ENCODE peak calls at places on chromosomes 6 and 20, in seven cellular contexts. One of them, this sample, is unnamed.

GRCh38 chr20:1636621-1637020 is 16.8 kb upstream of the SIRPB1 start:
- DNase-seq in GM10248: no peak
- DNase-seq in astrocyte of the spinal cord: no peak
- DNase-seq in OCI-LY7: no peak
- DNase-seq in kidney: no peak
- DNase-seq in neural progenitor cell: no peak
- DNase-seq in H9: no peak
- DNase-seq in this sample: no peak

GRCh38 chr6:125665415-125665814 is 84.0 kb upstream of the HEY2 start:
- DNase-seq in OCI-LY7: no peak
- DNase-seq in kidney: no peak
- DNase-seq in neural progenitor cell: no peak
- DNase-seq in H9: no peak
- DNase-seq in astrocyte of the spinal cord: no peak
- DNase-seq in GM10248: no peak
- DNase-seq in this sample: no peak

GRCh38 chr6:162856885-162857284 is 129.1 kb downstream of the PACRG start:
- DNase-seq in neural progenitor cell: peak
- DNase-seq in GM10248: no peak
- DNase-seq in astrocyte of the spinal cord: peak
- DNase-seq in H9: peak
- DNase-seq in kidney: no peak
- DNase-seq in OCI-LY7: no peak
- DNase-seq in this sample: no peak

GRCh38 chr6:169185011-169185521 is 68.6 kb downstream of the THBS2 start:
- DNase-seq in OCI-LY7: no peak
- DNase-seq in GM10248: no peak
- DNase-seq in neural progenitor cell: no peak
- DNase-seq in H9: no peak
- DNase-seq in astrocyte of the spinal cord: no peak
- DNase-seq in kidney: no peak
- DNase-seq in this sample: no peak

GRCh38 chr20:32440758-32441078 is 82.6 kb downstream of the ASXL1 start:
- DNase-seq in OCI-LY7: no peak
- DNase-seq in kidney: no peak
- DNase-seq in astrocyte of the spinal cord: no peak
- DNase-seq in GM10248: no peak
- DNase-seq in neural progenitor cell: no peak
- DNase-seq in H9: no peak
- DNase-seq in this sample: no peak

GRCh38 chr6:66858196-66858595 is 1151.2 kb upstream of the EYS start:
- DNase-seq in astrocyte of the spinal cord: no peak
- DNase-seq in kidney: no peak
- DNase-seq in GM10248: no peak
- DNase-seq in OCI-LY7: no peak
- DNase-seq in H9: no peak
- DNase-seq in neural progenitor cell: no peak
- DNase-seq in this sample: no peak

GRCh38 chr6:72857791-72858190 is 235.9 kb downstream of the KCNQ5 start:
- DNase-seq in neural progenitor cell: no peak
- DNase-seq in GM10248: no peak
- DNase-seq in H9: no peak
- DNase-seq in OCI-LY7: no peak
- DNase-seq in kidney: no peak
- DNase-seq in astrocyte of the spinal cord: peak
- DNase-seq in this sample: no peak

GRCh38 chr20:58481541-58482021 is 33.6 kb downstream of the APCDD1L start:
- DNase-seq in H9: peak
- DNase-seq in kidney: no peak
- DNase-seq in OCI-LY7: peak
- DNase-seq in astrocyte of the spinal cord: peak
- DNase-seq in neural progenitor cell: peak
- DNase-seq in GM10248: peak
- DNase-seq in this sample: no peak

GRCh38 chr6:35043381-35043780 is 97.8 kb downstream of the TCP11 start:
- DNase-seq in H9: no peak
- DNase-seq in neural progenitor cell: no peak
- DNase-seq in kidney: no peak
- DNase-seq in OCI-LY7: no peak
- DNase-seq in astrocyte of the spinal cord: no peak
- DNase-seq in GM10248: no peak
- DNase-seq in this sample: no peak

GRCh38 chr20:24289737-24290481 is 179.5 kb upstream of the SYNDIG1 start:
- DNase-seq in astrocyte of the spinal cord: no peak
- DNase-seq in OCI-LY7: no peak
- DNase-seq in H9: peak
- DNase-seq in kidney: no peak
- DNase-seq in neural progenitor cell: no peak
- DNase-seq in GM10248: no peak
- DNase-seq in this sample: no peak

GRCh38 chr20:35953411-35954199 is 697 bp downstream of the SCAND1 start:
- DNase-seq in astrocyte of the spinal cord: peak
- DNase-seq in kidney: peak
- DNase-seq in H9: peak
- DNase-seq in GM10248: peak
- DNase-seq in neural progenitor cell: peak
- DNase-seq in OCI-LY7: peak
- DNase-seq in this sample: no peak

GRCh38 chr6:87396595-87397392 is 11.0 kb upstream of the CFAP206 start:
- DNase-seq in OCI-LY7: peak
- DNase-seq in kidney: no peak
- DNase-seq in H9: no peak
- DNase-seq in neural progenitor cell: no peak
- DNase-seq in astrocyte of the spinal cord: no peak
- DNase-seq in GM10248: peak
- DNase-seq in this sample: no peak

GRCh38 chr20:25571240-25571639 is 14.1 kb downstream of the NINL start:
- DNase-seq in kidney: no peak
- DNase-seq in GM10248: no peak
- DNase-seq in OCI-LY7: no peak
- DNase-seq in astrocyte of the spinal cord: no peak
- DNase-seq in neural progenitor cell: no peak
- DNase-seq in H9: no peak
- DNase-seq in this sample: no peak

GRCh38 chr6:166010136-166010535 is 157.5 kb downstream of the TBXT start:
- DNase-seq in kidney: no peak
- DNase-seq in neural progenitor cell: no peak
- DNase-seq in astrocyte of the spinal cord: no peak
- DNase-seq in H9: no peak
- DNase-seq in OCI-LY7: no peak
- DNase-seq in GM10248: no peak
- DNase-seq in this sample: no peak

GRCh38 chr20:14491436-14491835 is 154.0 kb upstream of the FLRT3 start:
- DNase-seq in H9: no peak
- DNase-seq in OCI-LY7: no peak
- DNase-seq in astrocyte of the spinal cord: no peak
- DNase-seq in neural progenitor cell: no peak
- DNase-seq in kidney: no peak
- DNase-seq in GM10248: no peak
- DNase-seq in this sample: no peak

GRCh38 chr20:59071224-59071623 is 28.6 kb upstream of the PRELID3B start:
- DNase-seq in H9: no peak
- DNase-seq in neural progenitor cell: no peak
- DNase-seq in OCI-LY7: no peak
- DNase-seq in GM10248: peak
- DNase-seq in kidney: no peak
- DNase-seq in astrocyte of the spinal cord: no peak
- DNase-seq in this sample: no peak

GRCh38 chr6:23635150-23635549 is 490.9 kb upstream of the NRSN1 start:
- DNase-seq in neural progenitor cell: no peak
- DNase-seq in kidney: no peak
- DNase-seq in GM10248: no peak
- DNase-seq in OCI-LY7: no peak
- DNase-seq in astrocyte of the spinal cord: no peak
- DNase-seq in H9: no peak
- DNase-seq in this sample: no peak
- TF ChIP-seq CTCF in neural progenitor cell: no peak
- TF ChIP-seq CTCF in kidney: no peak
- TF ChIP-seq CTCF in GM10248: no peak
- TF ChIP-seq CTCF in OCI-LY7: no peak
- TF ChIP-seq CTCF in astrocyte of the spinal cord: no peak
- TF ChIP-seq CTCF in H9: no peak
- TF ChIP-seq CTCF in this sample: no peak

GRCh38 chr6:1337791-1338190 is 25.9 kb downstream of the FOXQ1 start:
- DNase-seq in astrocyte of the spinal cord: no peak
- DNase-seq in kidney: no peak
- DNase-seq in neural progenitor cell: no peak
- DNase-seq in H9: no peak
- DNase-seq in GM10248: no peak
- DNase-seq in OCI-LY7: no peak
- DNase-seq in this sample: no peak

GRCh38 chr6:1335367-1336037 is 23.6 kb downstream of the FOXQ1 start:
- DNase-seq in GM10248: no peak
- DNase-seq in kidney: peak
- DNase-seq in H9: peak
- DNase-seq in OCI-LY7: no peak
- DNase-seq in neural progenitor cell: no peak
- DNase-seq in astrocyte of the spinal cord: peak
- DNase-seq in this sample: no peak

GRCh38 chr6:1334725-1335124 is 22.8 kb downstream of the FOXQ1 start:
- DNase-seq in OCI-LY7: no peak
- DNase-seq in H9: peak
- DNase-seq in kidney: no peak
- DNase-seq in astrocyte of the spinal cord: no peak
- DNase-seq in neural progenitor cell: no peak
- DNase-seq in GM10248: no peak
- DNase-seq in this sample: no peak

DNA sequence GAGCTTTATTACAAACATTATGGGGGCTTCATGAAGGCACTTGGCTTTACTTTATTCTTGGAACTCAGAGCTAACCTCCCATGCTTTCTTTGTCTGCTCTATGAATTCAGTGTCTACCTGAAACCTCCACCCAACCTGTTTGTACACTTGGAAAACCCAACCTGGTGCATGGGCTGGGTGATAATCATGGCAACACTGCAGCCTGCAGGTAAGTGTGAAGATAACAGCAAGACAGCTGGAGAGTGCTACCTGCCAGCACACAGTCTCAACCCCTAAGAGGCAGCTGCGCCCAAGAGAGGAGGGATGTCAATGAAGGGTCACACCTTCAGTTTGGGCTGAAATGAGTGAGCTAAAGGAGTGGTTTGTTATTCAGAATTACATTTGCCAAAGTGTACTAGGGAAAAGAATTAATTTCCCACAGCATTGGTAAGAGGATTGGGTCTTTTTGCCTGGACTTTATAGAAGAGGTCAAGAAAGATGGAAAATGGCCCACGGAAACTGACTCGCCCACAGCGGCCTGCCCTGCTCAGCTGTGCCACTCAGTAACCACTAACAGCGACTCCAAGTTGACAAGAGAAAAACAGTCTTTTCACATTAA is 24.4 kb downstream of the FOXQ1 start:
- DNase-seq in H9: peak
- DNase-seq in kidney: no peak
- DNase-seq in GM10248: no peak
- DNase-seq in neural progenitor cell: peak
- DNase-seq in OCI-LY7: no peak
- DNase-seq in astrocyte of the spinal cord: no peak
- DNase-seq in this sample: no peak
- TF ChIP-seq CTCF in H9: peak
- TF ChIP-seq CTCF in kidney: peak
- TF ChIP-seq CTCF in GM10248: no peak
- TF ChIP-seq CTCF in neural progenitor cell: peak
- TF ChIP-seq CTCF in OCI-LY7: peak
- TF ChIP-seq CTCF in astrocyte of the spinal cord: peak
- TF ChIP-seq CTCF in this sample: no peak

GRCh38 chr6:141830530-141830929 is 302.2 kb upstream of the GJE1 start:
- DNase-seq in GM10248: no peak
- DNase-seq in neural progenitor cell: no peak
- DNase-seq in H9: no peak
- DNase-seq in kidney: no peak
- DNase-seq in astrocyte of the spinal cord: no peak
- DNase-seq in OCI-LY7: no peak
- DNase-seq in this sample: no peak

GRCh38 chr6:141833001-141833655 is 299.6 kb upstream of the GJE1 start:
- DNase-seq in H9: no peak
- DNase-seq in neural progenitor cell: no peak
- DNase-seq in GM10248: no peak
- DNase-seq in astrocyte of the spinal cord: no peak
- DNase-seq in kidney: no peak
- DNase-seq in OCI-LY7: no peak
- DNase-seq in this sample: no peak

GRCh38 chr6:141824258-141824795 is 308.4 kb upstream of the GJE1 start:
- DNase-seq in GM10248: no peak
- DNase-seq in neural progenitor cell: no peak
- DNase-seq in astrocyte of the spinal cord: no peak
- DNase-seq in OCI-LY7: no peak
- DNase-seq in H9: no peak
- DNase-seq in kidney: no peak
- DNase-seq in this sample: no peak

GRCh38 chr6:141829996-141830395 is 302.7 kb upstream of the GJE1 start:
- DNase-seq in OCI-LY7: no peak
- DNase-seq in H9: peak
- DNase-seq in neural progenitor cell: peak
- DNase-seq in kidney: no peak
- DNase-seq in GM10248: no peak
- DNase-seq in astrocyte of the spinal cord: no peak
- DNase-seq in this sample: no peak

GRCh38 chr6:141829566-141829965 is 303.2 kb upstream of the GJE1 start:
- DNase-seq in neural progenitor cell: peak
- DNase-seq in OCI-LY7: no peak
- DNase-seq in H9: peak
- DNase-seq in kidney: no peak
- DNase-seq in astrocyte of the spinal cord: no peak
- DNase-seq in GM10248: no peak
- DNase-seq in this sample: no peak
- TF ChIP-seq CTCF in neural progenitor cell: no peak
- TF ChIP-seq CTCF in OCI-LY7: no peak
- TF ChIP-seq CTCF in H9: no peak
- TF ChIP-seq CTCF in kidney: no peak
- TF ChIP-seq CTCF in astrocyte of the spinal cord: no peak
- TF ChIP-seq CTCF in GM10248: no peak
- TF ChIP-seq CTCF in this sample: no peak

DNA sequence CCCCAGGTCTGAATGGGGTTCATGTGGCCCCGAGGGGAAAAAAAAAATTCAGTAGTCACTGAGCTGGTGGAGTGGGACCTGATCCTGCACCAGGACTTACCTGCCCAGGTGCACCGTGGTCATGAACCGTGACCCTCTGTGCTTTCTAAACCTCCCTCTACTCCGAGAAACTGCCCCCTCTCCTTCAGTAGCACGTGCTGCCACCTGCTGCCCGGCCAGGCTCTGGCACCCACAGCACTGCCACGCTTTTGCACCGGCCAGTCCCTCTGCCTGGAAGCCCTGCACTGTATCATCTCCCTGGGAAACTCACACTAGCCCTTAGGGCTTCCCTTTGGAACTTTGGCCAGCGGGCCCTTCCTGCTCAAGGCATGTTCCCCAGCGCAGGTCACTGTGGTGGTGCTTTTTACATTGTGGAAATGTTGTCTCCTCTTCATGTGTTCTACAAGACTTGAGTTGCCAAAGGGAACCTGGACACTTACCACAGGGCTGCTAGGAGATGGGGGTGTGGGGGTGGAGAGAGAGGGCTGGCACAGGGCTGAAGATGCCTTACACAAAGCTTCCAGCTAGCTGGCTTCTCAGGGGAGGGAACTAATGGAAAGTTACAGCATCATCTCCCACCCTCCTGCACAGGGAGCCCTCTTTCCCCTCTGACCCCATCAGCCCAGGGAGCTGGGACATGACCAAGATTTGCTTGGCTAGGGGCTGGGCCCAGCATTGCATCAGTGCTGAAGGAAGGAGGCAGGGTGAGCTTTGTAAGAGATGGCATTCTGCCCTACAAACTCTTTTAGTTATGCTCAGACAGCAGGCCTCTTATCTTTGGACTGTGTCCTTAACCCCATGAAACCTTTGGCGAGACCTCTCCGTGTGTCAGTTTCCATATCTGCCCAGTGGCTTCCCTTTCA is 2.5 kb upstream of the PTPRT start:
- DNase-seq in GM10248: peak
- DNase-seq in neural progenitor cell: peak
- DNase-seq in H9: peak
- DNase-seq in OCI-LY7: peak
- DNase-seq in astrocyte of the spinal cord: no peak
- DNase-seq in kidney: no peak
- DNase-seq in this sample: no peak
- TF ChIP-seq CTCF in GM10248: peak
- TF ChIP-seq CTCF in neural progenitor cell: peak
- TF ChIP-seq CTCF in H9: peak
- TF ChIP-seq CTCF in OCI-LY7: peak
- TF ChIP-seq CTCF in astrocyte of the spinal cord: peak
- TF ChIP-seq CTCF in kidney: peak
- TF ChIP-seq CTCF in this sample: no peak

This sample was measured in omental fat pad.